ENCODE peak calls at places on chromosomes 11 and 22, in seven cellular contexts. O is tibial artery; N is H7; M is left ventricle myocardium inferior; Y is heart right ventricle; X is activated naive CD8-positive, alpha-beta T cell treated with anti-CD3 and anti-CD28 coated beads, Interleukin-2, amount 50 U/mL, for 24 hours; P is transverse colon. B is an unnamed sample.

GRCh38 chr22:50525991-50526848 is 822 bp upstream of the SCO2 start:
- DNase-seq in O (peak), X (peak), M (peak), P (peak), Y (peak), N (peak), B (peak)

GRCh38 chr22:44341431-44342346 is 28.9 kb upstream of the SHISAL1 start:
- DNase-seq in M (no peak), N (peak), X (no peak), P (peak), O (no peak), Y (no peak), B (no peak)

GRCh38 chr11:1517117-1518005 is 30.8 kb upstream of the MOB2 start:
- DNase-seq in Y (peak), O (no peak), M (peak), N (no peak), P (no peak), X (no peak), B (no peak)

GRCh38 chr22:49290711-49291110 is 537.0 kb downstream of the BRD1 start:
- DNase-seq in M (no peak), N (peak), O (peak), P (no peak), X (no peak), Y (no peak), B (peak)

GRCh38 chr11:1031121-1031899 is 5.2 kb downstream of the MUC6 start:
- DNase-seq in M (no peak), P (no peak), O (no peak), N (no peak), Y (no peak), X (no peak), B (no peak)

GRCh38 chr11:92917927-92918326 is 51.5 kb upstream of the MTNR1B start:
- DNase-seq in N (no peak), O (no peak), M (no peak), Y (no peak), X (no peak), P (no peak), B (no peak)

GRCh38 chr11:110130642-110131238 is 37.5 kb downstream of the ZC3H12C start:
- DNase-seq in P (peak), Y (no peak), O (no peak), M (no peak), X (no peak), N (no peak), B (no peak)

GRCh38 chr11:13128381-13128780 is 119.3 kb downstream of the RASSF10 start:
- DNase-seq in M (no peak), O (no peak), Y (no peak), X (no peak), P (no peak), N (no peak), B (no peak)

GRCh38 chr22:48755332-48755949 is 1072.2 kb downstream of the BRD1 start:
- DNase-seq in P (no peak), M (no peak), X (no peak), Y (no peak), N (peak), O (no peak), B (peak)

GRCh38 chr11:44627911-44628729 is 62.7 kb downstream of the CD82 start:
- DNase-seq in P (peak), X (no peak), O (peak), Y (peak), M (peak), N (peak), B (peak)

GRCh38 chr11:33891714-33892327 is at the start of gene LMO2:
- DNase-seq in M (no peak), Y (no peak), O (no peak), X (no peak), P (no peak), N (no peak), B (no peak)

GRCh38 chr22:23255506-23255905 is 75.2 kb downstream of the BCR start:
- DNase-seq in X (no peak), O (no peak), M (no peak), Y (no peak), N (no peak), P (no peak), B (no peak)

GRCh38 chr11:50174189-50174588 is 141.5 kb downstream of the OR4C45 start:
- DNase-seq in X (no peak), N (no peak), Y (no peak), O (no peak), M (no peak), P (no peak), B (no peak)

GRCh38 chr22:38645430-38645829 is 10.8 kb downstream of the FAM227A start:
- DNase-seq in N (no peak), O (no peak), Y (no peak), P (no peak), M (no peak), X (no peak), B (peak)

GRCh38 chr22:46044718-46045458 is 67.9 kb upstream of the WNT7B start:
- DNase-seq in X (peak), N (peak), P (peak), Y (peak), O (no peak), M (peak), B (no peak)

GRCh38 chr22:24338701-24339451 is 68.2 kb downstream of the SPECC1L start:
- DNase-seq in N (peak), X (no peak), O (no peak), Y (no peak), M (no peak), P (no peak), B (no peak)

GRCh38 chr22:24407278-24407665 is 20.1 kb upstream of the ADORA2A start:
- DNase-seq in X (no peak), O (peak), M (no peak), P (no peak), N (peak), Y (no peak), B (no peak)

GRCh38 chr11:70124321-70125061 is 46.4 kb downstream of the ANO1 start:
- DNase-seq in M (no peak), Y (no peak), X (no peak), P (peak), N (no peak), O (peak), B (peak)

GRCh38 chr11:34478845-34479663 is 34.5 kb downstream of the ELF5 start:
- DNase-seq in M (no peak), X (no peak), Y (no peak), P (no peak), O (no peak), N (no peak), B (no peak)